ENCODE peak calls at places on chromosomes 13 and 19, in seven cellular contexts. J, M, A, Q, N, P and I are unnamed samples.

GRCh38 chr13:75739244-75739868 is 103.2 kb downstream of the LMO7 start:
- DNase-seq in J (no peak), M (no peak), A (peak; percentile 35), Q (no peak), N (no peak), P (no peak), I (no peak)

GRCh38 chr19:4374451-4375163 is 25.7 kb downstream of the SH3GL1 start:
- DNase-seq in J (peak; percentile 54), M (peak; percentile 93), A (peak; percentile 87), Q (peak; percentile 52), N (no peak), P (no peak), I (no peak)

GRCh38 chr19:39372047-39372802 is 18.7 kb downstream of the PAF1 start:
- DNase-seq in J (peak; percentile 54), M (peak; percentile 96), A (peak; percentile 93), Q (no peak), N (no peak), P (peak; percentile 70), I (no peak)

GRCh38 chr19:8148410-8149231 is 771 bp downstream of the FBN3 start:
- DNase-seq in J (no peak), M (no peak), A (no peak), Q (no peak), N (peak; percentile 87), P (no peak), I (no peak)

GRCh38 chr19:48598996-48599626 is 7.4 kb upstream of the SPACA4 start:
- DNase-seq in J (no peak), M (no peak), A (no peak), Q (no peak), N (no peak), P (no peak), I (no peak)

GRCh38 chr13:39037410-39037879 is 444 bp downstream of the PROSER1 start:
- DNase-seq in J (no peak), M (peak; percentile 64), A (no peak), Q (no peak), N (no peak), P (no peak), I (no peak)

GRCh38 chr13:79481685-79482052 is 714 bp downstream of the NDFIP2 start:
- DNase-seq in J (peak; percentile 24), M (no peak), A (no peak), Q (no peak), N (no peak), P (peak; percentile 17), I (no peak)

GRCh38 chr13:44870456-44870929 is 118.8 kb downstream of the NUFIP1 start:
- DNase-seq in J (peak; percentile 98), M (no peak), A (no peak), Q (no peak), N (no peak), P (peak; percentile 96), I (no peak)

GRCh38 chr19:459724-460511 is 915 bp downstream of the SHC2 start:
- DNase-seq in J (peak; percentile 81), M (peak; percentile 89), A (peak; percentile 27), Q (peak; percentile 55), N (peak; percentile 85), P (peak; percentile 55), I (no peak)

GRCh38 chr13:32538234-32538620 is 368 bp downstream of the N4BP2L2 start:
- DNase-seq in J (peak; percentile 53), M (peak; percentile 70), A (peak; percentile 62), Q (peak; percentile 8), N (peak; percentile 46), P (no peak), I (peak; percentile 86)

GRCh38 chr19:53877361-53877766 is 4.6 kb upstream of the PRKCG start:
- DNase-seq in J (no peak), M (no peak), A (no peak), Q (no peak), N (no peak), P (no peak), I (no peak)

GRCh38 chr19:31119951-31120690 is 229.1 kb downstream of the TSHZ3 start:
- DNase-seq in J (no peak), M (peak; percentile 19), A (no peak), Q (no peak), N (no peak), P (no peak), I (no peak)

GRCh38 chr13:109010912-109011311 is 381.5 kb downstream of the MYO16 start:
- DNase-seq in J (no peak), M (no peak), A (no peak), Q (no peak), N (no peak), P (no peak), I (no peak)

GRCh38 chr19:48603001-48603400 is 3.5 kb upstream of the SPACA4 start:
- DNase-seq in J (no peak), M (no peak), A (no peak), Q (no peak), N (no peak), P (no peak), I (no peak)

GRCh38 chr13:51997641-51998330 is 13.5 kb downstream of the ATP7B start:
- DNase-seq in J (no peak), M (no peak), A (no peak), Q (no peak), N (no peak), P (no peak), I (no peak)

GRCh38 chr13:21338651-21339278 is 120.3 kb downstream of the ZDHHC20 start:
- DNase-seq in J (no peak), M (no peak), A (no peak), Q (no peak), N (no peak), P (no peak), I (no peak)

GRCh38 chr13:42148538-42148937 is 100.1 kb downstream of the DGKH start:
- DNase-seq in J (no peak), M (no peak), A (no peak), Q (no peak), N (no peak), P (no peak), I (no peak)

GRCh38 chr13:74464656-74465055 is 330.5 kb upstream of the KLF12 start:
- DNase-seq in J (no peak), M (no peak), A (no peak), Q (no peak), N (no peak), P (no peak), I (no peak)

GRCh38 chr19:33302974-33303790 is 848 bp upstream of the CEBPA start:
- DNase-seq in J (peak; percentile 68), M (peak; percentile 81), A (peak; percentile 41), Q (peak; percentile 66), N (peak; percentile 70), P (peak; percentile 53), I (peak; percentile 88)

GRCh38 chr13:39810091-39810877 is 154.8 kb downstream of the COG6 start:
- DNase-seq in J (no peak), M (no peak), A (no peak), Q (no peak), N (no peak), P (no peak), I (no peak)

DNA sequence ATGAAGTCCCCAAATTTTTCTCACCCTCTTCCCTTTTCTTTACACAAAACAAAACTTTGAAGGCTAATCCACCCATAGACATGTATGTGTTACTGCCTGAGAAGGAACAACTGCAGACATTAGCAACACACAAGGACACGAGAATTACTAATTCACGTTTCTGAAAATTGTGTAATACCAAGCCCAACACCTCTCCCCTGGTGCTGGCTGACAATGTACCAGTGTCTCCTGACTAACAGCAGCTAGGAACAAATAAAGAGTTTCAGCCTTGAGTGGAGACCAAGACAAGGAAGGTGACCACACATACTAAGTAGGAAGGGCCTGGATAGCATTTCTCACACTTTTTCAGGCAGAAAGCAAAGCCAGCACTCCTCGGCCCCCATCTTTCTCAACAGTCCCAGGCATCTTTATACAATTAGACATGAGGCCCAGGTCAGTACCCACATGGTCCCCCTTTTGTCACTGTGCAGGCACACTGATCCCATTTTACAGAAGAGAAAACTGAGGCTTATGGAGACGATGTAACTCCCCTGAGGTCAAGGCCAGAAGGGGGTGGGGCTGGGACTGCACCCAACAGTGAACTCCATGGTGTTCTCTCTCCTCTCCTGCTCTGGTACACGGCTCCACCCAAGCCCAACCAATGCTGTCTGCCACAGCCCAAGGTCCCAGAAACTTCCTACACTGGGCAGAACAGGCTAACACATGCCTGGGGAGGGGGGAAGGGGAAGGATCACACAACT is 8.7 kb downstream of the BRD4 start:
- DNase-seq in J (peak; percentile 70), M (peak; percentile 80), A (peak; percentile 53), Q (no peak), N (no peak), P (peak; percentile 36), I (peak; percentile 78)
- H3K4me1 ChIP-seq in J (peaks cover 99% of the 10 kb centered on the region), M (peaks cover 91% of the 10 kb centered on the region), A (peaks cover 44% of the 10 kb centered on the region), Q (peaks cover 75% of the 10 kb centered on the region), N (no peaks in the 10 kb centered on the region), P (peaks cover 20% of the 10 kb centered on the region), I (peaks cover 100% of the 10 kb centered on the region)

GRCh38 chr13:49998714-49999624 is 2.1 kb downstream of the TRIM13 start:
- DNase-seq in J (no peak), M (no peak), A (no peak), Q (no peak), N (peak; percentile 64), P (no peak), I (no peak)

GRCh38 chr13:49995535-49996165 is 1.2 kb upstream of the TRIM13 start:
- DNase-seq in J (no peak), M (no peak), A (no peak), Q (no peak), N (no peak), P (no peak), I (no peak)

GRCh38 chr13:49997935-49998334 is 1.1 kb downstream of the TRIM13 start:
- DNase-seq in J (no peak), M (no peak), A (no peak), Q (no peak), N (no peak), P (peak; percentile 48), I (no peak)

GRCh38 chr13:49996951-49997895 is at the start of gene TRIM13:
- DNase-seq in J (peak; percentile 89), M (peak; percentile 95), A (peak; percentile 88), Q (peak; percentile 49), N (peak; percentile 89), P (peak; percentile 90), I (peak; percentile 96)

GRCh38 chr13:49996166-49996915 is 501 bp upstream of the TRIM13 start:
- DNase-seq in J (peak; percentile 93), M (peak; percentile 97), A (peak; percentile 90), Q (peak; percentile 52), N (peak; percentile 89), P (peak; percentile 91), I (peak; percentile 98)
- TF ChIP-seq POLR2A in J (peak; percentile 73), M (peak; percentile 64), A (peak; percentile 73), Q (peak; percentile 58), N (no peak), P (peak; percentile 56), I (peak; percentile 54)

DNA sequence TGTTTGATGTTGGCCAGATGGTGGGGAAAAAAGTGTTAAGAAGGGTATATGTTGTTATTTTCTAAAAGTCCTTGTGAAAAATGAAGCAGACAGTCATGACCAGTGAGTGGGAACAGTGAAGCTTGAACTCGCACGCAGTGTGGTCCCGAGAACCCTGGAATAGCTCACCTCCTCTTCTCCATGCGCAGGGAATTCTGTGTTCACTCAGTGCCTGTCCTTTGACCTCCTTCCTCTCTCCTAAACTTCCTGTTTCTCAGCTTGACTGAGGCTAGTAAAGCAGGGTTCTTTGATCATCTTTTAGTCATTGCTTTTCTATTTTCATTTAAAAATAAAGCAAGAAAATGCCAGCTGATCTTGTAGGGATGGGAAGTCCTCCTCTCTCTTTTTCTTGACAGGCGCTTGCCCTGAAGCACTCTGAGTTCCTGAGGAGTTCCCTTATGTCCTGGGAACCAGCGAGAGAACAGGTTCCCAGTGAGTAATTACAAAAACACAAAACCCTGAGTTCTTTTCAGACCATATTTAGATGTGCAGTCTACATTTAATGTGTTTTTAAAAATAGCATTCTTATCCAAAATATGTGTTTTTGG is 62.8 kb downstream of the ARHGEF7 start:
- DNase-seq in J (no peak), M (no peak), A (peak; percentile 81), Q (no peak), N (no peak), P (no peak), I (no peak)
- H3K4me1 ChIP-seq in J (peaks cover 13% of the 10 kb centered on the region), M (peaks cover 11% of the 10 kb centered on the region), A (peaks cover 8% of the 10 kb centered on the region), Q (no peaks in the 10 kb centered on the region), N (no peaks in the 10 kb centered on the region), P (no peaks in the 10 kb centered on the region), I (peaks cover 60% of the 10 kb centered on the region)

GRCh38 chr13:114043421-114044053 is 69.7 kb upstream of the C13orf46 start:
- DNase-seq in J (no peak), M (peak; percentile 88), A (peak; percentile 95), Q (peak; percentile 62), N (no peak), P (no peak), I (no peak)
- TF ChIP-seq POLR2A in J (no peak), M (no peak), A (no peak), Q (peak; percentile 14), N (no peak), P (no peak), I (no peak)